ENCODE peak calls at places on chromosomes 16 and 17, in six cellular contexts. One of them, this sample, is unnamed.

GRCh38 chr16:82111944-82112343 is 58.1 kb downstream of the MPHOSPH6 start:
- DNase-seq in mesothelial cell of epicardium: no peak
- DNase-seq in A549: no peak
- DNase-seq in cardiac fibroblast: no peak
- DNase-seq in HCT116: no peak
- DNase-seq in PC-9: peak; percentile 11
- DNase-seq in this sample: no peak

GRCh38 chr16:53216798-53217197 is 162.0 kb downstream of the CHD9 start:
- DNase-seq in A549: no peak
- DNase-seq in mesothelial cell of epicardium: no peak
- DNase-seq in HCT116: no peak
- DNase-seq in PC-9: no peak
- DNase-seq in cardiac fibroblast: no peak
- DNase-seq in this sample: no peak

GRCh38 chr16:21116148-21116693 is 34.4 kb downstream of the DNAH3 start:
- DNase-seq in mesothelial cell of epicardium: no peak
- DNase-seq in A549: no peak
- DNase-seq in PC-9: no peak
- DNase-seq in cardiac fibroblast: peak; percentile 31
- DNase-seq in HCT116: no peak
- DNase-seq in this sample: peak; percentile 24

GRCh38 chr17:28597606-28598383 is 1.0 kb downstream of the SPAG5 start:
- DNase-seq in HCT116: no peak
- DNase-seq in PC-9: no peak
- DNase-seq in cardiac fibroblast: no peak
- DNase-seq in mesothelial cell of epicardium: no peak
- DNase-seq in A549: no peak
- DNase-seq in this sample: no peak

GRCh38 chr16:15979801-15980200 is 30.4 kb downstream of the ABCC1 start:
- DNase-seq in mesothelial cell of epicardium: no peak
- DNase-seq in HCT116: no peak
- DNase-seq in A549: no peak
- DNase-seq in cardiac fibroblast: no peak
- DNase-seq in PC-9: no peak
- DNase-seq in this sample: no peak

GRCh38 chr17:73184133-73184993 is 8.5 kb upstream of the COG1 start:
- DNase-seq in cardiac fibroblast: no peak
- DNase-seq in PC-9: no peak
- DNase-seq in A549: no peak
- DNase-seq in mesothelial cell of epicardium: no peak
- DNase-seq in HCT116: no peak
- DNase-seq in this sample: no peak

GRCh38 chr17:522912-523311 is 170.3 kb upstream of the RPH3AL start:
- DNase-seq in HCT116: no peak
- DNase-seq in A549: no peak
- DNase-seq in cardiac fibroblast: no peak
- DNase-seq in PC-9: no peak
- DNase-seq in mesothelial cell of epicardium: no peak
- DNase-seq in this sample: no peak

GRCh38 chr16:81808933-81809480 is 29.9 kb downstream of the PLCG2 start:
- DNase-seq in HCT116: no peak
- DNase-seq in mesothelial cell of epicardium: no peak
- DNase-seq in A549: no peak
- DNase-seq in cardiac fibroblast: no peak
- DNase-seq in PC-9: no peak
- DNase-seq in this sample: no peak

GRCh38 chr16:87160218-87160617 is 157.0 kb downstream of the C16orf95 start:
- DNase-seq in A549: no peak
- DNase-seq in HCT116: no peak
- DNase-seq in mesothelial cell of epicardium: no peak
- DNase-seq in cardiac fibroblast: peak; percentile 29
- DNase-seq in PC-9: no peak
- DNase-seq in this sample: no peak

GRCh38 chr16:57422026-57422944 is 17.7 kb downstream of the CCL17 start:
- DNase-seq in cardiac fibroblast: peak; percentile 74
- DNase-seq in A549: peak; percentile 55
- DNase-seq in PC-9: peak; percentile 64
- DNase-seq in mesothelial cell of epicardium: no peak
- DNase-seq in HCT116: no peak
- DNase-seq in this sample: peak; percentile 78

GRCh38 chr17:49670002-49670401 is 7.9 kb downstream of the SPOP start:
- DNase-seq in A549: no peak
- DNase-seq in HCT116: no peak
- DNase-seq in PC-9: no peak
- DNase-seq in cardiac fibroblast: no peak
- DNase-seq in mesothelial cell of epicardium: no peak
- DNase-seq in this sample: no peak

GRCh38 chr16:13083687-13084086 is 182.3 kb downstream of the SHISA9 start:
- DNase-seq in HCT116: no peak
- DNase-seq in A549: no peak
- DNase-seq in PC-9: no peak
- DNase-seq in cardiac fibroblast: no peak
- DNase-seq in mesothelial cell of epicardium: no peak
- DNase-seq in this sample: no peak

GRCh38 chr16:9039208-9039607 is 52.2 kb upstream of the HAPSTR1 start:
- DNase-seq in cardiac fibroblast: peak; percentile 43
- DNase-seq in mesothelial cell of epicardium: no peak
- DNase-seq in A549: no peak
- DNase-seq in HCT116: no peak
- DNase-seq in PC-9: no peak
- DNase-seq in this sample: peak; percentile 62

GRCh38 chr17:78185981-78186688 is 717 bp downstream of the TK1 start:
- DNase-seq in mesothelial cell of epicardium: no peak
- DNase-seq in A549: peak; percentile 73
- DNase-seq in PC-9: peak; percentile 70
- DNase-seq in cardiac fibroblast: peak; percentile 37
- DNase-seq in HCT116: no peak
- DNase-seq in this sample: no peak

GRCh38 chr16:16971042-16971441 is 499.7 kb downstream of the XYLT1 start:
- DNase-seq in HCT116: no peak
- DNase-seq in mesothelial cell of epicardium: no peak
- DNase-seq in cardiac fibroblast: no peak
- DNase-seq in PC-9: no peak
- DNase-seq in A549: no peak
- DNase-seq in this sample: no peak

GRCh38 chr17:40953876-40954275 is 12.9 kb downstream of the KRT39 start:
- DNase-seq in HCT116: peak; percentile 85
- DNase-seq in cardiac fibroblast: peak; percentile 82
- DNase-seq in A549: no peak
- DNase-seq in PC-9: no peak
- DNase-seq in mesothelial cell of epicardium: no peak
- DNase-seq in this sample: peak; percentile 13

GRCh38 chr17:56549501-56549900 is 44.0 kb upstream of the NOG start:
- DNase-seq in HCT116: no peak
- DNase-seq in mesothelial cell of epicardium: no peak
- DNase-seq in cardiac fibroblast: no peak
- DNase-seq in PC-9: no peak
- DNase-seq in A549: no peak
- DNase-seq in this sample: no peak

GRCh38 chr17:47928415-47928814 is 13.0 kb upstream of the PNPO start:
- DNase-seq in mesothelial cell of epicardium: no peak
- DNase-seq in A549: no peak
- DNase-seq in PC-9: no peak
- DNase-seq in HCT116: no peak
- DNase-seq in cardiac fibroblast: no peak
- DNase-seq in this sample: no peak

GRCh38 chr17:34442387-34443111 is 79.5 kb upstream of the CCL1 start:
- DNase-seq in cardiac fibroblast: no peak
- DNase-seq in A549: no peak
- DNase-seq in HCT116: no peak
- DNase-seq in PC-9: no peak
- DNase-seq in mesothelial cell of epicardium: no peak
- DNase-seq in this sample: no peak

GRCh38 chr17:65855245-65855644 is 293.8 kb upstream of the AXIN2 start:
- DNase-seq in A549: peak; percentile 28
- DNase-seq in PC-9: peak; percentile 27
- DNase-seq in mesothelial cell of epicardium: no peak
- DNase-seq in cardiac fibroblast: peak; percentile 69
- DNase-seq in HCT116: peak; percentile 66
- DNase-seq in this sample: peak; percentile 38

GRCh38 chr16:67723151-67723915 is 4.2 kb upstream of the GFOD2 start:
- DNase-seq in PC-9: peak; percentile 80
- DNase-seq in cardiac fibroblast: peak; percentile 45
- DNase-seq in A549: no peak
- DNase-seq in mesothelial cell of epicardium: no peak
- DNase-seq in HCT116: no peak
- DNase-seq in this sample: no peak
- TF ChIP-seq CTCF in PC-9: no peak
- TF ChIP-seq CTCF in cardiac fibroblast: no peak
- TF ChIP-seq CTCF in A549: no peak
- TF ChIP-seq CTCF in mesothelial cell of epicardium: no peak
- TF ChIP-seq CTCF in HCT116: no peak
- TF ChIP-seq CTCF in this sample: no peak

GRCh38 chr16:4313563-4314531 is 2.0 kb upstream of the GLIS2 start:
- DNase-seq in A549: peak; percentile 97
- DNase-seq in HCT116: peak; percentile 64
- DNase-seq in cardiac fibroblast: peak; percentile 37
- DNase-seq in PC-9: peak; percentile 44
- DNase-seq in mesothelial cell of epicardium: no peak
- DNase-seq in this sample: no peak
- TF ChIP-seq CTCF in A549: peak; percentile 91
- TF ChIP-seq CTCF in HCT116: peak; percentile 95
- TF ChIP-seq CTCF in cardiac fibroblast: peak; percentile 52
- TF ChIP-seq CTCF in PC-9: peak; percentile 74
- TF ChIP-seq CTCF in mesothelial cell of epicardium: peak; percentile 47
- TF ChIP-seq CTCF in this sample: peak; percentile 48

GRCh38 chr17:77089118-77089477 is 51.7 kb upstream of the SEC14L1 start:
- DNase-seq in HCT116: no peak
- DNase-seq in PC-9: peak; percentile 8
- DNase-seq in A549: no peak
- DNase-seq in cardiac fibroblast: peak; percentile 13
- DNase-seq in mesothelial cell of epicardium: no peak
- DNase-seq in this sample: no peak

GRCh38 chr17:77087650-77088454 is 52.9 kb upstream of the SEC14L1 start:
- DNase-seq in mesothelial cell of epicardium: no peak
- DNase-seq in A549: no peak
- DNase-seq in cardiac fibroblast: no peak
- DNase-seq in PC-9: no peak
- DNase-seq in HCT116: no peak
- DNase-seq in this sample: no peak

GRCh38 chr17:77086433-77087010 is 54.2 kb upstream of the SEC14L1 start:
- DNase-seq in mesothelial cell of epicardium: peak; percentile 65
- DNase-seq in cardiac fibroblast: peak; percentile 85
- DNase-seq in A549: peak; percentile 87
- DNase-seq in PC-9: peak; percentile 88
- DNase-seq in HCT116: peak; percentile 85
- DNase-seq in this sample: peak; percentile 84

GRCh38 chr17:77090476-77090875 is 50.3 kb upstream of the SEC14L1 start:
- DNase-seq in mesothelial cell of epicardium: no peak
- DNase-seq in cardiac fibroblast: no peak
- DNase-seq in A549: no peak
- DNase-seq in HCT116: no peak
- DNase-seq in PC-9: no peak
- DNase-seq in this sample: no peak

GRCh38 chr17:77088455-77089117 is 52.2 kb upstream of the SEC14L1 start:
- DNase-seq in HCT116: peak; percentile 99
- DNase-seq in cardiac fibroblast: peak; percentile 97
- DNase-seq in A549: peak; percentile 99
- DNase-seq in mesothelial cell of epicardium: peak; percentile 81
- DNase-seq in PC-9: peak; percentile 85
- DNase-seq in this sample: peak; percentile 98
- TF ChIP-seq CTCF in HCT116: peak; percentile 59
- TF ChIP-seq CTCF in cardiac fibroblast: peak; percentile 77
- TF ChIP-seq CTCF in A549: peak; percentile 73
- TF ChIP-seq CTCF in mesothelial cell of epicardium: peak; percentile 84
- TF ChIP-seq CTCF in PC-9: peak; percentile 50
- TF ChIP-seq CTCF in this sample: peak; percentile 73

GRCh38 chr17:17001076-17001777 is 29.3 kb upstream of the TNFRSF13B start:
- DNase-seq in mesothelial cell of epicardium: no peak
- DNase-seq in PC-9: no peak
- DNase-seq in cardiac fibroblast: no peak
- DNase-seq in A549: no peak
- DNase-seq in HCT116: no peak
- DNase-seq in this sample: no peak

GRCh38 chr17:16999931-17000625 is 28.2 kb upstream of the TNFRSF13B start:
- DNase-seq in HCT116: no peak
- DNase-seq in PC-9: no peak
- DNase-seq in mesothelial cell of epicardium: no peak
- DNase-seq in cardiac fibroblast: no peak
- DNase-seq in A549: no peak
- DNase-seq in this sample: no peak

GRCh38 chr17:16995930-16996329 is 24.0 kb upstream of the TNFRSF13B start:
- DNase-seq in cardiac fibroblast: no peak
- DNase-seq in mesothelial cell of epicardium: no peak
- DNase-seq in HCT116: no peak
- DNase-seq in A549: no peak
- DNase-seq in PC-9: no peak
- DNase-seq in this sample: no peak

GRCh38 chr17:16994626-16995025 is 22.7 kb upstream of the TNFRSF13B start:
- DNase-seq in mesothelial cell of epicardium: no peak
- DNase-seq in HCT116: no peak
- DNase-seq in A549: no peak
- DNase-seq in cardiac fibroblast: no peak
- DNase-seq in PC-9: no peak
- DNase-seq in this sample: no peak

DNA sequence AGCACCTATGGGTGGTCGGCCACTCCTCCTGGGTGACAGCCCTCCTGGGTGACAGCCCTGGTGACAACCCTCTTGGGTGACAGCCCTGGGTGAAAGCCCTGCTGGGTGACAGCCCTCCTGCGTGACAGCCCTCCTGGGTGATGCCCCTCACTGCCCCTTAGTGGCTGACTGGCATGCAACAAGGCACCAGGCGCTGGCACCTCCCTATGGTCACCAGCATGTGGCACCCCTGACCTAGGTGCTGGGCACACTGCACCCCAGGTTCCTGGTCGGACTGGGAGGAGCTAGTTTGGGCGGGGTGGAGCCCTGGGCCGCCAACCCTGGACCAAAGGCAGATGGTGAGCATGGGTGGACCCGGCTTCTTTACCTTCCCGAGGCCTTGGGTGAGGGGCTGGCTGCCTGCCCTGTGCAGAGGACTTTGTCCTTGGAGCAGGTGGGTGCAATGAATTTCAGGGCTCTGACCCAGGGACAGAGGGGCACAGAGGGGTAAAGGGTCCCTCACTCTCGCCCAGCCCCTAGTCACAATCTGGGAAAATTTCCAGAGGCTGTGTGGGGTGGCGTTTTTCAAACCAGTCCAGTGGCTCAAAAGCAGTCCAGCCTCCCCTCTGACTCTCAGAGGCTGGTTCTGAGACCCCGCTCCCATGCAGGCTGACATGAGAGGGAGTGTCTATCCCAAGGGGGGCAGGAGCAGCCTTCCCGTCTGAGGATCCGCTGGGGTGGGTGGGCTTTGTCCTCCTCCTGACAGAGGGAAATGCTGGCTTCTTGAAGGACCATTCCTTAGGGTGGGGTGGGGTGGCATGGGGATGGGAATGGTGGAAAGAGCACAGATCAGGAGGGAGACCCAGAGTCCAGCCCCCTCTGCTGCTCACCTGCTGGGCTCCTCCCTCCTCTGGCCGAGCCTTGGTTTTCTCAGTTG is 25.9 kb upstream of the TNFRSF13B start:
- DNase-seq in cardiac fibroblast: no peak
- DNase-seq in mesothelial cell of epicardium: no peak
- DNase-seq in A549: peak; percentile 67
- DNase-seq in HCT116: no peak
- DNase-seq in PC-9: no peak
- DNase-seq in this sample: no peak
- TF ChIP-seq CTCF in cardiac fibroblast: no peak
- TF ChIP-seq CTCF in mesothelial cell of epicardium: no peak
- TF ChIP-seq CTCF in A549: peak; percentile 73
- TF ChIP-seq CTCF in HCT116: peak; percentile 47
- TF ChIP-seq CTCF in PC-9: peak; percentile 49
- TF ChIP-seq CTCF in this sample: no peak